ENCODE peak calls at places on chromosome 12, in seven cellular contexts. S is brain microvascular endothelial cell, T is BJ, W is AG10803, B is AG04449, L is mammary epithelial cell, F is Karpas-422. I is an unnamed sample.

GRCh38 chr12:25701290-25701689 is 148.2 kb upstream of the LMNTD1 start:
- DNase-seq in S (peak; percentile 93), T (no peak), W (peak; percentile 41), B (no peak), L (peak; percentile 75), F (no peak), I (peak; percentile 42)

GRCh38 chr12:119158004-119158776 is 20.5 kb upstream of the HSPB8 start:
- DNase-seq in S (no peak), T (no peak), W (no peak), B (no peak), L (no peak), F (no peak), I (no peak)

GRCh38 chr12:71731439-71732356 is 23.0 kb upstream of the RAB21 start:
- DNase-seq in S (peak; percentile 31), T (no peak), W (peak; percentile 48), B (peak; percentile 38), L (no peak), F (peak; percentile 83), I (no peak)

GRCh38 chr12:47818701-47819543 is 781 bp downstream of the HDAC7 start:
- DNase-seq in S (no peak), T (no peak), W (peak; percentile 37), B (no peak), L (no peak), F (peak; percentile 78), I (no peak)

GRCh38 chr12:75816892-75817291 is 214.7 kb downstream of the PHLDA1 start:
- DNase-seq in S (peak; percentile 80), T (no peak), W (peak; percentile 76), B (no peak), L (peak; percentile 76), F (peak; percentile 74), I (peak; percentile 86)

GRCh38 chr12:11486623-11487444 is 91.5 kb upstream of the PRB2 start:
- DNase-seq in S (peak; percentile 79), T (peak; percentile 36), W (peak; percentile 85), B (peak; percentile 40), L (peak; percentile 60), F (peak; percentile 95), I (peak; percentile 77)

GRCh38 chr12:101792046-101792931 is 38.5 kb downstream of the GNPTAB start:
- DNase-seq in S (no peak), T (no peak), W (no peak), B (no peak), L (no peak), F (no peak), I (peak; percentile 8)

GRCh38 chr12:32302218-32302826 is 97.0 kb upstream of the FGD4 start:
- DNase-seq in S (no peak), T (no peak), W (no peak), B (no peak), L (peak; percentile 8), F (peak; percentile 91), I (peak; percentile 39)

GRCh38 chr12:49881400-49882247 is 22.1 kb downstream of the FAIM2 start:
- DNase-seq in S (no peak), T (no peak), W (no peak), B (no peak), L (no peak), F (no peak), I (no peak)

DNA sequence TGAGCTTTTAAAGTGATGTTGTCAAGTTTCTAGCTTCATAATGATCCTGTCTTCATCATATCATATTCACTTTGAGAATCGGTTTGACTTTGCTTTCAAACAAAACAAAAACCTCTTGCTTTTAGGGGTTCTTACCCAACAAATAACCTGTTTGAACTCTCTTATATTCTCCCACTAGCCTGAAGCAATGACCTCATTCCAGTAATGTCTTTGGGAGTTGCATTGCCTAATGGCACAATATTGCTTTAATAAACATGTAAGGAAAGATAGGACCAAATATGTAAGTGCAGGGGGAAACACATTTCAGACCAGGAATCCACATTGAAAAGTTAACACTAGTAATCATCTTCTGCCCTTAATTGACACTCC is 27.6 kb downstream of the WBP11 start:
- DNase-seq in S (peak; percentile 24), T (peak; percentile 47), W (peak; percentile 67), B (no peak), L (no peak), F (no peak), I (peak; percentile 73)
- H3K4me3 ChIP-seq in S (peak overlapping the region; percentile 94), T (peak overlapping the region; percentile 67), W (peak overlapping the region; percentile 94), B (peak overlapping the region; percentile 94), L (peak overlapping the region; percentile 74), F (no peak overlapping the region), I (peak overlapping the region; percentile 62)

DNA sequence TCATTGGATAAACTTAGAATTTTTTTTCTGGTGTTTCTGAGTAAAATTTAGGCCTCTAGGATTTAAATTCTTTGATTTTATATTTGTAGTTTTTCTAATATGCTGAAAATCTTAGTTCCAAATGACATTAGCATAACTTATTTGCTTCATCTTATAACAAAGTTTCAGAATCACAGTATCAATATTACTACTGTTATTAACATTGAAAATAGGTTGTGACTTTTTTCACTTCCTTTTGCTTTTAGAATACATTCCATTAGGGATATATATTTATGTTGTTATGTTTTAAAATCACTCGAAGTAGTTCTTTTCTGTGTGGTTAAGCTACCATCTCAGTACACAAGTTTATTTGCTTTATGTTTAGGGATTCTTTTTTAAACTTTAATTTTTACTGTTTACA is 12.8 kb downstream of the RAB3IP start:
- DNase-seq in S (no peak), T (no peak), W (no peak), B (no peak), L (no peak), F (no peak), I (no peak)
- H3K4me3 ChIP-seq in S (no peak overlapping the region), T (no peak overlapping the region), W (no peak overlapping the region), B (no peak overlapping the region), L (no peak overlapping the region), F (no peak overlapping the region), I (no peak overlapping the region)

GRCh38 chr12:53740130-53740491 is 11.7 kb downstream of the CISTR start:
- DNase-seq in S (no peak), T (no peak), W (no peak), B (no peak), L (no peak), F (no peak), I (no peak)

GRCh38 chr12:53738834-53739284 is 11.6 kb upstream of the CALCOCO1 start:
- DNase-seq in S (no peak), T (no peak), W (no peak), B (no peak), L (no peak), F (no peak), I (no peak)

GRCh38 chr12:53737951-53738833 is 10.9 kb upstream of the CALCOCO1 start:
- DNase-seq in S (no peak), T (no peak), W (no peak), B (no peak), L (no peak), F (no peak), I (no peak)

GRCh38 chr12:53737494-53737808 is 10.2 kb upstream of the CALCOCO1 start:
- DNase-seq in S (no peak), T (no peak), W (no peak), B (no peak), L (no peak), F (no peak), I (no peak)

GRCh38 chr12:53739285-53740129 is 12.3 kb upstream of the CALCOCO1 start:
- DNase-seq in S (no peak), T (no peak), W (peak; percentile 22), B (no peak), L (no peak), F (no peak), I (no peak)
- H3K4me3 ChIP-seq in S (no peak overlapping the region), T (no peak overlapping the region), W (peak overlapping the region; percentile 15), B (no peak overlapping the region), L (no peak overlapping the region), F (no peak overlapping the region), I (no peak overlapping the region)

DNA sequence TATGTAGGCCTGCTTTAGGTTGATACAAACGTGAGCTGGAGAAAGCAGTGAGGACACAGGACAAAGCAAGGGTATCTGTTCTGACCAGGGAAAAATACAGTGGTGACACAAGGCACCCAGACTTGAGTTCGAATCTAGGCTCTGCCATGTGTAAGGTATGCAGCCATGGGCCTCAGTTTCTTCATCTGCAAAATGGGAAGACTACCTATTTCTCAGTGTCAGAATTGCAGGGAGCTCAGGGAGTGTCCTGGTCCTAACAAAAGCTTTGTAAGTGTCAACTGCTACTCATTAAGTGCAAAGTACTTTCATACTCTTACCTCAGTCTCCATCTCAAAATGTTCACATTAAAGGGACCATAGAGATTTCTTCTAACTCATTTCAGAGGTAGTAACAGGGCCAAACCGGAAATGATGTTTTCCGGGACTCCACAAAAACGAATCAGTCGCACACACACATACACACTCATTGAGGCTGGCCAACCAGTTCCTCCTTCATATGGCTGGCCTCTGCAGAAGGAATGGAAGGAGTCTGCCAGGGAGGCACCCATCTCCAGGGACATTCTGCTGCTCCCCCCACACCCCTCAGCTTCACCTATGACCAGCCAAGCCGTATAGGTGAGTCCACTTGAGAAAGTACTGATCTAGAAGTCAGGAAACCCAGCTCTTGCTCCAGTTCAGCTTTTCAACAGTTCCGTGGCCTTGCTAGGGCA is 7.8 kb downstream of the CTDSP2 start:
- DNase-seq in S (no peak), T (no peak), W (no peak), B (no peak), L (no peak), F (no peak), I (no peak)
- H3K4me3 ChIP-seq in S (no peak overlapping the region), T (no peak overlapping the region), W (peak overlapping the region; percentile 5), B (no peak overlapping the region), L (no peak overlapping the region), F (no peak overlapping the region), I (no peak overlapping the region)

GRCh38 chr12:57149309-57149900 is 2.0 kb upstream of the LRP1-AS start:
- DNase-seq in S (peak; percentile 18), T (no peak), W (peak; percentile 90), B (no peak), L (no peak), F (no peak), I (no peak)
- H3K4me3 ChIP-seq in S (no peak overlapping the region), T (no peak overlapping the region), W (peak overlapping the region; percentile 34), B (no peak overlapping the region), L (no peak overlapping the region), F (no peak overlapping the region), I (no peak overlapping the region)

GRCh38 chr12:6947615-6948014 is 3.5 kb upstream of the PTPN6 start:
- DNase-seq in S (no peak), T (no peak), W (no peak), B (no peak), L (no peak), F (no peak), I (no peak)

GRCh38 chr12:6945613-6946012 is 1.8 kb downstream of the C12orf57 start:
- DNase-seq in S (no peak), T (no peak), W (no peak), B (no peak), L (no peak), F (no peak), I (no peak)

GRCh38 chr12:6944381-6945186 is 762 bp downstream of the C12orf57 start:
- DNase-seq in S (peak; percentile 92), T (peak; percentile 57), W (peak; percentile 92), B (no peak), L (no peak), F (peak; percentile 97), I (peak; percentile 83)

GRCh38 chr12:6946920-6947374 is 3.1 kb downstream of the C12orf57 start:
- DNase-seq in S (no peak), T (no peak), W (no peak), B (no peak), L (no peak), F (no peak), I (no peak)

GRCh38 chr12:6946033-6946919 is 2.5 kb downstream of the C12orf57 start:
- DNase-seq in S (no peak), T (no peak), W (no peak), B (no peak), L (peak; percentile 97), F (peak; percentile 82), I (peak; percentile 96)
- H3K4me3 ChIP-seq in S (no peak overlapping the region), T (no peak overlapping the region), W (no peak overlapping the region), B (no peak overlapping the region), L (peak overlapping the region; percentile 68), F (peak overlapping the region; percentile 92), I (peak overlapping the region; percentile 55)

GRCh38 chr12:131229426-131230339 is 276.0 kb downstream of the ADGRD1 start:
- DNase-seq in S (no peak), T (no peak), W (no peak), B (no peak), L (no peak), F (no peak), I (no peak)
- H3K4me3 ChIP-seq in S (no peak overlapping the region), T (no peak overlapping the region), W (no peak overlapping the region), B (no peak overlapping the region), L (no peak overlapping the region), F (no peak overlapping the region), I (no peak overlapping the region)

I was measured in bronchial epithelial cell.